ENCODE peak calls at places on chromosomes 6 and 20, in eight cellular contexts. F is breast epithelium; M is brain microvascular endothelial cell; E is K562; G is HL-60; X is HepG2; R is CD8-positive, alpha-beta T cell; S is ovary. H is an unnamed sample.

GRCh38 chr20:16351415-16351814 is 221.8 kb downstream of the KIF16B start:
- DNase-seq in G (no peak), S (no peak), R (no peak), M (no peak), F (no peak), X (no peak), E (no peak), H (no peak)

GRCh38 chr6:40959781-40960327 is 79.2 kb downstream of the UNC5CL start:
- DNase-seq in R (no peak), M (no peak), S (no peak), G (no peak), F (no peak), X (peak; percentile 43), E (no peak), H (no peak)

GRCh38 chr6:34912715-34913464 is 23.8 kb downstream of the ANKS1A start:
- DNase-seq in S (no peak), E (no peak), G (peak; percentile 13), M (peak; percentile 74), F (no peak), R (peak; percentile 38), X (no peak), H (no peak)

GRCh38 chr20:57514273-57514751 is 10.6 kb downstream of the CTCFL start:
- DNase-seq in S (peak; percentile 78), G (peak; percentile 39), R (peak; percentile 28), X (peak; percentile 73), E (peak; percentile 41), M (peak; percentile 62), F (peak; percentile 62), H (no peak)

GRCh38 chr6:155974967-155975366 is 519.3 kb upstream of the NOX3 start:
- DNase-seq in E (no peak), S (no peak), M (no peak), G (no peak), R (no peak), X (no peak), F (no peak), H (no peak)

GRCh38 chr20:47686545-47686944 is 98.7 kb downstream of the SULF2 start:
- DNase-seq in G (no peak), F (no peak), X (no peak), R (no peak), S (no peak), E (no peak), M (peak; percentile 98), H (no peak)

GRCh38 chr6:109315331-109316129 is 66.7 kb downstream of the CD164 start:
- DNase-seq in R (no peak), F (no peak), S (no peak), X (no peak), M (no peak), G (no peak), E (no peak), H (no peak)

GRCh38 chr6:143313163-143313562 is 137.3 kb downstream of the ADAT2 start:
- DNase-seq in R (no peak), S (no peak), F (no peak), X (no peak), M (no peak), E (no peak), G (no peak), H (no peak)

GRCh38 chr6:156250593-156250992 is 526.6 kb upstream of the ARID1B start:
- DNase-seq in X (no peak), M (no peak), E (no peak), S (no peak), G (no peak), R (no peak), F (no peak), H (no peak)

GRCh38 chr6:1569377-1569776 is 40.3 kb upstream of the FOXC1 start:
- DNase-seq in E (no peak), F (no peak), R (no peak), M (no peak), G (no peak), S (no peak), X (no peak), H (no peak)
- TF ChIP-seq CTCF in E (no peak), F (no peak), R (no peak), M (no peak), G (no peak), S (no peak), X (no peak), H (no peak)

DNA sequence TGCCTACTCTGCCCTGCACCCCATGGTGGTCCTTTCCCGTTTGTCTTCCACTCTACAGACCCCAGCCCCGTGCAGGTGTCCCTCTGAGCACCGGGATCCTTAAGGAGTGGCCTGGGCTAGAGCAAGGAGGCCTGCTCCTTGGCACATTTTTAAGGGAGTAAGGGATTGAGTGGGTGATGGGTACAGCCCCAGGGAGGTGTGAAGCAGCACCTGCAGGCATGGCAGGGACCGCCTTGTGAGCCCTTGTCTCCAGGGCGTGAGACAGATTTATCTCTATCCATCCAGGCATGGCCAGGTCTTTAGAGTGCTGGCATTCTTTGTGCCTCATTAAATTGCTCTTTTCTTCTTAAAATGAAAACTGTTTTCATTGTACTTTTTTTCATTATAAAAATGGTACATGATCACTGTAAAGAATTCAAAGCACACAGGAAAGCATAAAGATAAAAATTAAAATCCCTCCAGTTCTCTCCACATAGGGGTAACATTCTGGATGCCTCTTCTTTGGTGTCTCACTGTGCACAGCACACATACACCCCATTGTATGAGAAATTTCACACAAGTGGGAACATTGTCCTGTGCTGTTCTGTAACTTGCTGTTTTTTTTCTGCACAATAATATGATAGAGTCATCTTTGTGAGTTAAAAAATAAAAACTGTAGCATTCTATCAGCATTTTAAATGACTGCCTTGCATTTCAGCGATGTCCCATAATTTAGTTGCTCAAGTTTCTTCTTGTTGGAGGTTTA is 31.9 kb upstream of the ZNF831 start:
- DNase-seq in G (no peak), S (no peak), F (no peak), R (no peak), M (no peak), E (no peak), X (no peak), H (no peak)
- H3K27ac ChIP-seq in G (no peak overlapping the region), S (no peak overlapping the region), F (no peak overlapping the region), R (no peak overlapping the region), M (no peak overlapping the region), E (no peak overlapping the region), X (no peak overlapping the region), H (no peak overlapping the region)

DNA sequence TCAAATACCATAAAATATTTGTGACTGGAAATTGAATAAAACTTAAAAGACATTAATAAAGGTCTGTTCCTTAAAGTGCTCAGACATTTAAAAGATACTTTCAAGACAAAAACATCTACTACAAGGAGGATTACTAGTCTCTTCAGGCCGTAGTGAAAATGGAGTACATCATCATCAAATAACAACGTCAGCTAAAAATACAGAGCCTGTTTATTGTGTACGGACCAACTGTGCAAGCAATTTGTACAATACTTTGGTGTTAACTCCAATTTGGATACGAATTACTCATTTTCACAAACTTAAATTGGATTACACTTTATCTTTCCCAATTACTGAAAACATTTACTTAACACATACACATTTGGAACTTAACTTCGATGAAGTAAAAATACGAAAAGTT is 852 bp downstream of the CYP39A1 start:
- DNase-seq in F (no peak), S (no peak), X (no peak), E (no peak), M (no peak), R (no peak), G (no peak), H (no peak)
- H3K4me3 ChIP-seq in F (peak overlapping the region; percentile 77), S (peak overlapping the region; percentile 97), X (no peak overlapping the region), E (no peak overlapping the region), M (peak overlapping the region; percentile 78), R (no peak overlapping the region), G (no peak overlapping the region), H (peak overlapping the region; percentile 87)

GRCh38 chr6:49342410-49342809 is 120.6 kb downstream of the MMUT start:
- DNase-seq in G (no peak), E (no peak), M (no peak), S (no peak), X (no peak), F (no peak), R (no peak), H (no peak)
- TF ChIP-seq CTCF in G (no peak), E (no peak), M (no peak), S (no peak), X (no peak), F (no peak), R (no peak), H (no peak)

GRCh38 chr6:144379356-144379755 is 94.2 kb downstream of the UTRN start:
- DNase-seq in S (no peak), F (no peak), X (no peak), E (no peak), G (peak; percentile 4), M (peak; percentile 47), R (no peak), H (no peak)

GRCh38 chr6:144373195-144373594 is 88.1 kb downstream of the UTRN start:
- DNase-seq in X (no peak), S (no peak), G (no peak), M (no peak), R (no peak), F (no peak), E (no peak), H (no peak)

GRCh38 chr6:144378437-144378836 is 93.3 kb downstream of the UTRN start:
- DNase-seq in X (no peak), M (no peak), S (no peak), R (no peak), F (no peak), G (no peak), E (no peak), H (no peak)

GRCh38 chr6:144372611-144373010 is 87.5 kb downstream of the UTRN start:
- DNase-seq in X (no peak), E (no peak), M (no peak), G (no peak), S (no peak), R (no peak), F (no peak), H (no peak)

DNA sequence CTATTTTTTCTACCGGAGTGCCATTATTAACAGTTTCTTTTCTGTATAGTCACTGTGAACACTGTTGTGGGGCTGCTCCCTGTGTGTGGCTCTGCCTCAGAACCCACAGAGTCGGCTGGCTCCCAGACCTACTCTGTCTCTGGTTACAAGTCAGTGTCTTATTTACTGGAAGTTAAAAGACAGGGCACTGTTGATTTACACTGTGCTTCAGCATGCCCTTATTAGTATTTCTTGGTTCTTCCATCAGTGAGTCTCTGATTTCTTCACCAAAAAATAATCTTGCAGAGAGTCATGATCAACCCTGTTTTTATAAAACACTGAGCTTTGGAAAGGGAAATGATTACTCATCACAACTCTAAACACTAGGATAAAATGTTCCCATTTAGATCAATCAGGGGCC is 92.5 kb downstream of the UTRN start:
- DNase-seq in F (no peak), R (no peak), S (no peak), G (no peak), M (peak; percentile 58), X (no peak), E (no peak), H (no peak)
- H3K27ac ChIP-seq in F (peak overlapping the region; percentile 53), R (no peak overlapping the region), S (no peak overlapping the region), G (no peak overlapping the region), M (peak overlapping the region; percentile 26), X (no peak overlapping the region), E (no peak overlapping the region), H (no peak overlapping the region)

H was measured in coronary artery.